ENCODE peak calls at places on chromosomes 1 and 21, in nine cellular contexts. O, T, J, S, A, I, X, V and B are unnamed samples.

GRCh38 chr1:75341537-75341936 is 207.3 kb downstream of the LHX8 start:
- DNase-seq in O (no peak), T (no peak), J (no peak), S (no peak), A (no peak), I (no peak), X (no peak), V (no peak), B (no peak)

GRCh38 chr1:56686171-56686570 is 41.1 kb downstream of the PRKAA2 start:
- DNase-seq in O (no peak), T (no peak), J (no peak), S (no peak), A (no peak), I (no peak), X (peak), V (no peak), B (no peak)

GRCh38 chr1:246151796-246152434 is 355.2 kb downstream of the SMYD3 start:
- DNase-seq in O (no peak), T (peak), J (no peak), S (no peak), A (no peak), I (no peak), X (no peak), V (no peak), B (no peak)

GRCh38 chr1:9823693-9823942 is 147 bp downstream of the CLSTN1 start:
- DNase-seq in O (no peak), T (no peak), J (no peak), S (no peak), A (no peak), I (no peak), X (no peak), V (no peak), B (no peak)

GRCh38 chr1:2415801-2416208 is 3.4 kb upstream of the PEX10 start:
- DNase-seq in O (peak), T (no peak), J (no peak), S (no peak), A (no peak), I (no peak), X (no peak), V (no peak), B (peak)

GRCh38 chr21:39001341-39001740 is 181.9 kb downstream of the PSMG1 start:
- DNase-seq in O (no peak), T (no peak), J (no peak), S (no peak), A (peak), I (no peak), X (no peak), V (no peak), B (no peak)

GRCh38 chr1:228982637-228983036 is 247.4 kb downstream of the RHOU start:
- DNase-seq in O (no peak), T (no peak), J (no peak), S (no peak), A (no peak), I (no peak), X (no peak), V (no peak), B (no peak)

GRCh38 chr1:11070876-11071275 is 11.1 kb upstream of the SRM start:
- DNase-seq in O (no peak), T (no peak), J (no peak), S (no peak), A (peak), I (no peak), X (no peak), V (no peak), B (no peak)

GRCh38 chr1:164240081-164240480 is 318.9 kb upstream of the PBX1 start:
- DNase-seq in O (no peak), T (no peak), J (no peak), S (no peak), A (no peak), I (no peak), X (peak), V (no peak), B (no peak)

GRCh38 chr1:224759570-224760562 is 143.7 kb downstream of the CNIH3 start:
- DNase-seq in O (no peak), T (no peak), J (no peak), S (no peak), A (no peak), I (no peak), X (no peak), V (no peak), B (no peak)

GRCh38 chr1:153509729-153510354 is 25.9 kb downstream of the S100A6 start:
- DNase-seq in O (no peak), T (peak), J (peak), S (peak), A (no peak), I (no peak), X (peak), V (peak), B (peak)

GRCh38 chr1:209354840-209355165 is 228.7 kb upstream of the CAMK1G start:
- DNase-seq in O (no peak), T (no peak), J (no peak), S (no peak), A (no peak), I (no peak), X (no peak), V (no peak), B (no peak)

GRCh38 chr21:46619846-46620245 is 15.0 kb upstream of the S100B start:
- DNase-seq in O (no peak), T (no peak), J (no peak), S (no peak), A (no peak), I (no peak), X (no peak), V (no peak), B (no peak)

GRCh38 chr1:222994506-222995229 is 148.4 kb downstream of the TLR5 start:
- DNase-seq in O (no peak), T (no peak), J (no peak), S (no peak), A (no peak), I (no peak), X (peak), V (no peak), B (no peak)

GRCh38 chr1:192952646-192953045 is 106.5 kb downstream of the UCHL5 start:
- DNase-seq in O (no peak), T (no peak), J (no peak), S (no peak), A (no peak), I (no peak), X (no peak), V (no peak), B (no peak)

GRCh38 chr1:6016191-6016865 is 24.1 kb upstream of the NPHP4 start:
- DNase-seq in O (no peak), T (no peak), J (no peak), S (no peak), A (peak), I (no peak), X (peak), V (no peak), B (no peak)

GRCh38 chr1:223123238-223123976 is 19.6 kb downstream of the TLR5 start:
- DNase-seq in O (peak), T (peak), J (peak), S (peak), A (no peak), I (no peak), X (peak), V (peak), B (peak)

GRCh38 chr21:31604591-31605190 is 54.8 kb upstream of the SOD1 start:
- DNase-seq in O (peak), T (peak), J (peak), S (peak), A (peak), I (peak), X (peak), V (peak), B (peak)

GRCh38 chr1:227265891-227266290 is 52.4 kb downstream of the CDC42BPA start:
- DNase-seq in O (no peak), T (no peak), J (no peak), S (no peak), A (no peak), I (no peak), X (no peak), V (no peak), B (no peak)

GRCh38 chr1:30327370-30328099 is 395.9 kb downstream of the MATN1 start:
- DNase-seq in O (no peak), T (no peak), J (no peak), S (no peak), A (peak), I (no peak), X (no peak), V (peak), B (no peak)

GRCh38 chr1:205992218-205992882 is 10.8 kb downstream of the RAB7B start:
- DNase-seq in O (no peak), T (no peak), J (no peak), S (no peak), A (no peak), I (no peak), X (no peak), V (no peak), B (no peak)

GRCh38 chr1:246725191-246725590 is 982 bp downstream of the SCCPDH start:
- DNase-seq in O (no peak), T (no peak), J (no peak), S (no peak), A (no peak), I (no peak), X (no peak), V (no peak), B (no peak)

GRCh38 chr1:1399870-1400575 is 888 bp upstream of the CCNL2 start:
- DNase-seq in O (no peak), T (no peak), J (peak), S (no peak), A (no peak), I (no peak), X (peak), V (no peak), B (peak)

GRCh38 chr1:178120088-178120487 is 26.2 kb downstream of the RASAL2 start:
- DNase-seq in O (no peak), T (no peak), J (no peak), S (no peak), A (no peak), I (no peak), X (no peak), V (no peak), B (no peak)

GRCh38 chr1:97034651-97035050 is 313.1 kb downstream of the PTBP2 start:
- DNase-seq in O (no peak), T (no peak), J (no peak), S (no peak), A (no peak), I (no peak), X (no peak), V (no peak), B (no peak)

GRCh38 chr1:84505167-84506001 is 802 bp upstream of the SPATA1 start:
- DNase-seq in O (peak), T (peak), J (peak), S (peak), A (no peak), I (no peak), X (peak), V (no peak), B (no peak)

GRCh38 chr1:111274653-111275052 is 16.0 kb upstream of the CHIA start:
- DNase-seq in O (no peak), T (no peak), J (no peak), S (no peak), A (no peak), I (no peak), X (no peak), V (no peak), B (no peak)